ENCODE peak calls at places on chromosomes 12 and 14, in eight cellular contexts. F, U, L, H, R, N, M and Y are unnamed samples.

GRCh38 chr14:69328765-69329164 is 68.8 kb downstream of the GALNT16 start:
- DNase-seq in L (no peak), N (no peak), U (no peak), F (no peak), R (no peak), M (no peak), H (no peak), Y (no peak)

GRCh38 chr12:18320036-18320617 is 58.8 kb downstream of the PIK3C2G start:
- DNase-seq in H (peak; percentile 47), M (no peak), L (peak; percentile 3), R (peak; percentile 7), N (peak; percentile 78), F (peak; percentile 48), U (peak; percentile 74), Y (no peak)

GRCh38 chr12:20268121-20268732 is 100.1 kb upstream of the PDE3A start:
- DNase-seq in L (no peak), F (no peak), H (no peak), N (peak; percentile 5), M (no peak), U (no peak), R (no peak), Y (no peak)

GRCh38 chr14:55120466-55121144 is 8.4 kb upstream of the LGALS3 start:
- DNase-seq in H (no peak), N (no peak), U (no peak), L (no peak), F (no peak), R (no peak), M (no peak), Y (no peak)

GRCh38 chr14:82359201-82359600 is 825.5 kb upstream of the SEL1L start:
- DNase-seq in L (no peak), H (no peak), M (no peak), F (no peak), R (no peak), U (no peak), N (no peak), Y (no peak)

GRCh38 chr12:121087467-121088207 is 45.0 kb upstream of the P2RX7 start:
- DNase-seq in N (no peak), M (no peak), R (no peak), F (no peak), L (no peak), U (no peak), H (no peak), Y (no peak)

GRCh38 chr12:100936661-100937060 is 142.1 kb downstream of the ANO4 start:
- DNase-seq in L (no peak), F (no peak), U (no peak), M (no peak), R (no peak), N (no peak), H (no peak), Y (no peak)

GRCh38 chr12:54352022-54352531 is 12.2 kb downstream of the GPR84 start:
- DNase-seq in R (peak; percentile 47), L (peak; percentile 50), N (peak; percentile 92), F (no peak), U (no peak), H (no peak), M (no peak), Y (no peak)

GRCh38 chr12:59787610-59788009 is 191.8 kb downstream of the SLC16A7 start:
- DNase-seq in H (no peak), L (no peak), M (no peak), U (no peak), F (no peak), N (peak; percentile 9), R (no peak), Y (no peak)

GRCh38 chr12:12240671-12241345 is 26.0 kb downstream of the LRP6 start:
- DNase-seq in L (no peak), F (peak; percentile 22), R (no peak), U (peak; percentile 96), H (no peak), M (no peak), N (no peak), Y (no peak)

GRCh38 chr12:25034676-25035075 is 85.8 kb upstream of the BCAT1 start:
- DNase-seq in M (no peak), H (no peak), U (no peak), L (no peak), R (no peak), F (no peak), N (no peak), Y (no peak)

GRCh38 chr12:120264086-120264485 is 1.4 kb downstream of the PXN start:
- DNase-seq in H (no peak), L (no peak), U (no peak), R (no peak), M (no peak), N (no peak), F (no peak), Y (no peak)

GRCh38 chr12:70197362-70197744 is 45.9 kb upstream of the CNOT2 start:
- DNase-seq in M (no peak), L (no peak), N (no peak), R (no peak), H (no peak), U (no peak), F (no peak), Y (peak; percentile 66)

GRCh38 chr12:54870617-54871016 is 16.3 kb downstream of the MUCL1 start:
- DNase-seq in R (no peak), H (no peak), F (no peak), N (no peak), M (no peak), U (no peak), L (no peak), Y (no peak)

GRCh38 chr14:61337893-61338292 is 16.5 kb downstream of the PRKCH start:
- DNase-seq in F (peak; percentile 86), L (no peak), N (no peak), H (no peak), M (no peak), R (no peak), U (no peak), Y (no peak)

GRCh38 chr12:93387780-93388179 is 10.1 kb downstream of the NUDT4 start:
- DNase-seq in N (no peak), H (no peak), L (no peak), R (no peak), M (no peak), F (peak; percentile 51), U (no peak), Y (no peak)

GRCh38 chr12:109760031-109760929 is 46.7 kb downstream of the FAM222A start:
- DNase-seq in N (no peak), M (no peak), R (no peak), F (no peak), H (no peak), L (no peak), U (peak; percentile 65), Y (no peak)

GRCh38 chr14:104080557-104081492 is 4.7 kb upstream of the ASPG start:
- DNase-seq in H (no peak), N (no peak), F (no peak), L (no peak), U (no peak), R (no peak), M (no peak), Y (no peak)

GRCh38 chr14:51846631-51847488 is 13.6 kb upstream of the GNG2 start:
- DNase-seq in U (no peak), H (no peak), N (peak; percentile 93), L (peak; percentile 46), M (peak; percentile 93), F (peak; percentile 72), R (no peak), Y (no peak)

GRCh38 chr12:72024613-72025012 is 86.0 kb downstream of the TPH2 start:
- DNase-seq in L (no peak), U (no peak), N (no peak), R (no peak), H (no peak), F (no peak), M (no peak), Y (no peak)

GRCh38 chr14:75063013-75063412 is 811 bp downstream of the ACYP1 start:
- DNase-seq in H (no peak), L (no peak), M (no peak), R (no peak), U (no peak), F (no peak), N (no peak), Y (no peak)

GRCh38 chr12:93500201-93500600 is 32.9 kb downstream of the MRPL42 start:
- DNase-seq in M (no peak), N (no peak), R (no peak), U (no peak), L (no peak), F (no peak), H (no peak), Y (no peak)

GRCh38 chr12:31324845-31325523 is 966 bp downstream of the SINHCAF start:
- DNase-seq in U (no peak), H (no peak), R (peak; percentile 43), M (no peak), N (peak; percentile 38), L (no peak), F (peak; percentile 76), Y (no peak)

DNA sequence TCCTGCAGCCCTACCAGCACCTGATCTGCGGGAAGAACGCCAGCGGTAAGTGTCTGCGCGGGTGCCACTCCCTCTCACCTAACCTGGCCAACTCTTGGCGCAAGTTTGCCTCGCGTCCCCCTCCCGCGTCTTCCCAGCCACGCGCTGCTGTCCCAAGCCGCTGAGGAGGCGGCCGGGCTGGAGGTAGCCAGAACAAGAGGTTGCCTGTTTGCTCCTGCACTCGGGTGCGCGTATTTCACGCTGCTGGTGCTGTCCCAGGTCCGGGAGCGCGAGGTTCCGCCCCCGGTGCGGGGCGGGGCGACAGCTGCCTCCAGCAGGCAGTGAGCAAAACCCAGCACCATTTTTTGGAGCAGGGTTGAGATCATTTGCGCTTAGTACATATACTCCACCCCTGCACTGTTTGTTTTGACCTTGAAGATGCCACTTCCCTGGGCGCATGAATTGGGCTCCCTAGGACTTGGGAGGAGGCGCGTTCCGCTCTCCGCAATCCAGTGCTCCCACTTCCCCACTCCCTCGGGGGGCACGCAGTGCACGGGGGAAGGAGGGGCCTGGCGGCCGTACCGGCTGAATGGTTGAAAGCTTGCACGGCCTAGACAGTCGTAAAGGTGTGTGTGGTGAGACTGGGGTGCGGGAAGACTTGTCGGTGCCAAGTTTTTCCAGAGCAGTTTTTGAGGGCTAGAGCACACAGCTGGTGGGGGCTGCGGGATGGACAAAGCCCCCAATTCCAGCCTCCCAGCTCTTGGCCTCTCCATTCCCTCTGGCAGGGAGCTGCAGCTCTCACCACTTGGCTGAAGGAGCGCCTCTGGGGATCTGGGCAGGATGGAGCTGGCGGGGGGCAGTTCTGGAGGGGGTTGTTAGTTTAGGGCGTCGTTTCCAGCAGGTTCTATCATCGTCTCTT is 226.9 kb upstream of the CRY1 start:
- DNase-seq in N (peak; percentile 76), R (no peak), U (peak; percentile 69), L (no peak), H (no peak), F (peak; percentile 14), M (no peak), Y (no peak)
- TF ChIP-seq EZH2 in N (peak; percentile 48), R (no peak), U (no peak), L (peak; percentile 64), H (no peak), F (peak; percentile 17), M (no peak), Y (peak; percentile 57)

GRCh38 chr12:3752741-3753486 is at the start of gene CRACR2A:
- DNase-seq in R (peak; percentile 87), N (peak; percentile 91), U (no peak), M (peak; percentile 31), L (peak; percentile 41), H (peak; percentile 32), F (peak; percentile 75), Y (no peak)
- TF ChIP-seq POLR2AphosphoS5 in R (peak; percentile 41), N (no peak), U (no peak), M (peak; percentile 13), L (no peak), H (peak; percentile 68), F (peak; percentile 18), Y (no peak)

GRCh38 chr12:88310666-88311065 is 168.6 kb downstream of the TMTC3 start:
- DNase-seq in U (no peak), R (no peak), H (no peak), N (no peak), F (peak; percentile 55), L (no peak), M (no peak), Y (no peak)
- H3K36me3 ChIP-seq in U (no peaks in the 10 kb centered on the region), R (no peaks in the 10 kb centered on the region), H (no peaks in the 10 kb centered on the region), N (no peaks in the 10 kb centered on the region), F (no peaks in the 10 kb centered on the region), L (no peaks in the 10 kb centered on the region), M (no peaks in the 10 kb centered on the region), Y (no peaks in the 10 kb centered on the region)

GRCh38 chr12:2692156-2692555 is 102.6 kb upstream of the FKBP4 start:
- DNase-seq in R (no peak), U (no peak), H (no peak), F (no peak), N (no peak), L (no peak), M (no peak), Y (no peak)
- TF ChIP-seq EZH2 in R (no peak), U (no peak), H (no peak), F (peak; percentile 6), N (no peak), L (no peak), M (no peak), Y (no peak)